ENCODE peak calls at places on chromosomes 3 and 15, in six cellular contexts. J, W, Q, R, X and I are unnamed samples.

GRCh38 chr3:172515130-172515918 is 7.9 kb downstream of the TNFSF10 start:
- DNase-seq in W (no peak), Q (no peak), R (no peak), X (no peak), J (no peak), I (no peak)

GRCh38 chr3:112646623-112647022 is 5.7 kb upstream of the CCDC80 start:
- DNase-seq in W (no peak), Q (peak), J (no peak), X (no peak), R (no peak), I (no peak)

GRCh38 chr3:71536376-71536965 is 47.1 kb downstream of the FOXP1 start:
- DNase-seq in X (no peak), W (no peak), J (no peak), Q (no peak), R (no peak), I (no peak)

GRCh38 chr3:23612296-23612891 is 193.4 kb upstream of the UBE2E1 start:
- DNase-seq in R (no peak), X (no peak), Q (no peak), W (no peak), J (no peak), I (no peak)

GRCh38 chr15:39154136-39154770 is 426.6 kb upstream of the THBS1 start:
- DNase-seq in X (no peak), Q (no peak), R (no peak), J (no peak), W (no peak), I (no peak)

GRCh38 chr3:189588061-189588817 is 43.0 kb upstream of the TP63 start:
- DNase-seq in J (no peak), X (no peak), R (no peak), Q (peak), W (no peak), I (no peak)

GRCh38 chr15:41961014-41961518 is 11.3 kb downstream of the EHD4 start:
- DNase-seq in W (no peak), R (no peak), Q (no peak), J (no peak), X (no peak), I (no peak)

GRCh38 chr3:36868614-36869436 is 76.0 kb downstream of the TRANK1 start:
- DNase-seq in W (no peak), J (peak), Q (peak), X (peak), R (peak), I (peak)

GRCh38 chr3:172280406-172281051 is 167.7 kb downstream of the GHSR start:
- DNase-seq in X (no peak), W (no peak), J (no peak), R (no peak), Q (no peak), I (no peak)

GRCh38 chr3:122564155-122564912 is at the start of the genes DTX3L and PARP9:
- DNase-seq in X (no peak), Q (peak), R (peak), J (peak), W (peak), I (peak)

GRCh38 chr3:155232605-155233004 is 60.9 kb downstream of the STRIT1 start:
- DNase-seq in X (no peak), Q (no peak), J (peak), W (no peak), R (no peak), I (no peak)

GRCh38 chr15:78933187-78934062 is 11.4 kb downstream of the CTSH start:
- DNase-seq in R (no peak), J (no peak), X (no peak), W (peak), Q (no peak), I (no peak)

GRCh38 chr3:169822540-169822939 is 9.8 kb upstream of the LRRC34 start:
- DNase-seq in W (no peak), X (no peak), R (no peak), Q (no peak), J (no peak), I (no peak)

GRCh38 chr3:182989566-182989965 is 9.2 kb upstream of the DCUN1D1 start:
- DNase-seq in J (no peak), Q (no peak), X (no peak), R (no peak), W (no peak), I (no peak)

GRCh38 chr3:87461036-87461435 is 184.7 kb upstream of the POU1F1 start:
- DNase-seq in W (no peak), X (no peak), Q (no peak), R (no peak), J (no peak), I (no peak)

GRCh38 chr15:57537072-57537471 is 54.6 kb upstream of the MYZAP start:
- DNase-seq in J (no peak), Q (no peak), X (no peak), W (no peak), R (no peak), I (no peak)

GRCh38 chr3:68988740-68989139 is 24.7 kb downstream of the EOGT start:
- DNase-seq in X (no peak), R (no peak), J (no peak), W (no peak), Q (no peak), I (no peak)

GRCh38 chr15:78671626-78672211 is 30.7 kb upstream of the CHRNB4 start:
- DNase-seq in J (no peak), W (peak), X (no peak), R (no peak), Q (no peak), I (no peak)

GRCh38 chr3:170750478-170750830 is 119.5 kb downstream of the RPL22L1 start:
- DNase-seq in R (no peak), X (no peak), J (no peak), W (no peak), Q (no peak), I (no peak)

GRCh38 chr15:89526601-89527441 is 30.4 kb upstream of the RHCG start:
- DNase-seq in R (no peak), X (no peak), Q (no peak), W (no peak), J (no peak), I (no peak)

GRCh38 chr15:96072821-96073220 is 257.7 kb upstream of the NR2F2 start:
- DNase-seq in R (no peak), Q (no peak), X (no peak), J (no peak), W (no peak), I (no peak)

GRCh38 chr15:96068897-96069296 is 261.6 kb upstream of the NR2F2 start:
- DNase-seq in Q (no peak), W (no peak), R (no peak), X (no peak), J (no peak), I (no peak)

GRCh38 chr15:96067677-96068076 is 262.8 kb upstream of the NR2F2 start:
- DNase-seq in W (no peak), X (no peak), J (no peak), R (no peak), Q (no peak), I (no peak)

GRCh38 chr15:96073908-96074307 is 256.6 kb upstream of the NR2F2 start:
- DNase-seq in W (no peak), X (no peak), Q (no peak), R (no peak), J (no peak), I (no peak)

DNA sequence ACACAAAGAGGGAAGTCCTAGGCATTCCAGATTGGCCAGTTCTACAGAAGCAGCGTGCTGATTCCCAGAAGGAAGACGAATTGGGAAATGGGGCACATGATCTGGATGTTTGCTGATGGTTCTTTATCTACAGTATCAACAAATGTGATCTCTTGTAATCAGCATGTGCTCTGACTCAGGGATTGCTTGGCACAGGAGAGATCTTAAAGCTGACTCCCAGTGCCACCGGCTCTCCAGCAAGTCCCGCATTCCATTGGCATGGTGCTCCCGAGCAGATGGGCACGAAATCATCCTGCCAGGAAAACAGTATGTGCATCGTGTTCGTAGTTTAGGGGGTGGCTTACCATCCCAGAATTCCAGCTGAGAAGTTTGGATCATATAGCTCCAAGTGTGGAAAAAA is 259.9 kb upstream of the NR2F2 start:
- DNase-seq in J (no peak), X (no peak), R (no peak), Q (no peak), W (no peak), I (no peak)
- H3K27ac ChIP-seq in J (no peak), X (no peak), R (no peak), Q (no peak), W (no peak), I (no peak)

GRCh38 chr3:30924763-30925162 is 30.3 kb upstream of the GADL1 start:
- DNase-seq in X (no peak), R (no peak), Q (no peak), W (no peak), J (no peak), I (no peak)
- H3K27ac ChIP-seq in X (no peak), R (no peak), Q (no peak), W (no peak), J (no peak), I (no peak)

GRCh38 chr3:15860014-15860934 is 62.5 kb upstream of the ANKRD28 start:
- DNase-seq in R (peak), J (peak), Q (peak), X (no peak), W (peak), I (no peak)
- H3K27ac ChIP-seq in R (no peak), J (peak), Q (peak), X (peak), W (peak), I (peak)

GRCh38 chr15:45022871-45023658 is at the start of gene SORD:
- DNase-seq in W (peak), X (no peak), J (peak), Q (peak), R (peak), I (peak)

GRCh38 chr15:45027220-45027619 is 4.2 kb downstream of the SORD start:
- DNase-seq in W (no peak), Q (no peak), X (no peak), R (no peak), J (no peak), I (no peak)

GRCh38 chr15:45026646-45027045 is 3.7 kb downstream of the SORD start:
- DNase-seq in J (no peak), W (no peak), Q (no peak), R (no peak), X (no peak), I (no peak)

GRCh38 chr15:45021331-45021730 is 1.7 kb upstream of the SORD start:
- DNase-seq in W (no peak), Q (no peak), J (no peak), X (no peak), R (no peak), I (no peak)

GRCh38 chr15:45023659-45024320 is 795 bp downstream of the SORD start:
- DNase-seq in W (no peak), X (no peak), R (peak), J (no peak), Q (peak), I (no peak)
- H3K27ac ChIP-seq in W (peak), X (peak), R (no peak), J (no peak), Q (peak), I (peak)

GRCh38 chr3:142035308-142035922 is 113.9 kb downstream of the TFDP2 start:
- DNase-seq in Q (no peak), X (no peak), J (no peak), R (no peak), W (no peak), I (no peak)
- H3K27ac ChIP-seq in Q (no peak), X (no peak), J (no peak), R (no peak), W (no peak), I (no peak)

GRCh38 chr15:74046275-74046674 is 36.1 kb downstream of the GOLGA6A start:
- DNase-seq in J (no peak), R (no peak), X (no peak), Q (no peak), W (no peak), I (no peak)
- H3K27ac ChIP-seq in J (no peak), R (no peak), X (no peak), Q (no peak), W (no peak), I (no peak)

GRCh38 chr3:140552898-140553297 is 125.0 kb upstream of the TRIM42 start:
- DNase-seq in J (no peak), R (no peak), X (no peak), W (no peak), Q (no peak), I (no peak)

GRCh38 chr3:140553591-140553990 is 124.3 kb upstream of the TRIM42 start:
- DNase-seq in Q (no peak), R (no peak), J (no peak), X (no peak), W (no peak), I (no peak)

GRCh38 chr3:140552403-140552802 is 125.5 kb upstream of the TRIM42 start:
- DNase-seq in Q (no peak), X (no peak), R (no peak), J (no peak), W (no peak), I (no peak)

GRCh38 chr3:140557476-140557875 is 120.4 kb upstream of the TRIM42 start:
- DNase-seq in J (no peak), R (no peak), Q (no peak), W (no peak), X (no peak), I (no peak)

DNA sequence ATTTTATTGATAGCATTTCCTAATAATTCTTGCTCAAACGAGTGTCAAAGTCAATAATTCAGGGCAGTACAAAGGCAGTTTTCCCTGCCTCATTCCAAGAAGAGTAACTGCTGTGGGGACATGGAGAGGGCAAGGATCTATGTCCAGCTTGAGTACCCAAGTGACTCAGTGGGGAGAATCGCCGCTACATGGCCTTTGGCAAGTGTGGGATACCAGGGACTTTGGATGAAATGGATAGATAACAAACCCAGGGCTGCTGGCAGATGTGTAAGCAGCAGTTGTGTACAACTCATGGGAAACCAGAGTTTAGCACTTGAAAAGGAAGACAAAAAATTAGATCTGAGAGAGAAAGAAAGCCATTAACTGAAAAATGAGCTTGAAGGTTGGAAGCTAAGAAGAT is 122.2 kb upstream of the TRIM42 start:
- DNase-seq in Q (no peak), R (no peak), X (no peak), W (no peak), J (no peak), I (no peak)
- H3K27ac ChIP-seq in Q (no peak), R (no peak), X (no peak), W (no peak), J (no peak), I (no peak)

GRCh38 chr15:74869726-74870407 is 3.3 kb downstream of the SCAMP2 start:
- DNase-seq in X (peak), W (peak), Q (no peak), R (no peak), J (no peak), I (no peak)

GRCh38 chr15:74872702-74873035 is 496 bp downstream of the SCAMP2 start:
- DNase-seq in J (no peak), X (no peak), W (no peak), R (no peak), Q (no peak), I (no peak)

GRCh38 chr15:74873036-74873755 is at the start of gene SCAMP2:
- DNase-seq in R (peak), X (peak), W (peak), J (peak), Q (peak), I (peak)

GRCh38 chr15:74870496-74871213 is 2.5 kb downstream of the SCAMP2 start:
- DNase-seq in X (no peak), W (no peak), Q (no peak), J (no peak), R (no peak), I (no peak)

GRCh38 chr15:74873756-74874424 is 725 bp upstream of the SCAMP2 start:
- DNase-seq in Q (peak), W (no peak), R (no peak), X (no peak), J (no peak), I (no peak)
- H3K27ac ChIP-seq in Q (peak), W (peak), R (peak), X (peak), J (no peak), I (peak)